ENCODE peak calls at places on chromosomes 7 and 10, in six cellular contexts. N is left lung; O is EL; Q is activated naive CD4-positive, alpha-beta T cell; C is SK-N-SH; K is NCI-H1694 treated with DMSO at 0.1 percent for 48 hours. H is an unnamed sample.

GRCh38 chr10:85204814-85205213 is 876.4 kb downstream of the CCSER2 start:
- DNase-seq in N (no peak), O (no peak), Q (no peak), C (no peak), K (no peak), H (no peak)

GRCh38 chr7:92057375-92057774 is 76.9 kb downstream of the CYP51A1 start:
- DNase-seq in N (no peak), O (no peak), Q (no peak), C (no peak), K (no peak), H (no peak)

GRCh38 chr7:156676263-156676662 is 35.7 kb downstream of the RNF32 start:
- DNase-seq in N (no peak), O (no peak), Q (no peak), C (no peak), K (no peak), H (no peak)

GRCh38 chr7:132084776-132085388 is 491.4 kb downstream of the PLXNA4 start:
- DNase-seq in N (no peak), O (peak), Q (no peak), C (no peak), K (no peak), H (no peak)

GRCh38 chr10:21172774-21173432 is 275.8 kb upstream of the NEBL start:
- DNase-seq in N (peak), O (no peak), Q (no peak), C (peak), K (no peak), H (no peak)

GRCh38 chr7:86814980-86815379 is 171.3 kb downstream of the GRM3 start:
- DNase-seq in N (no peak), O (peak), Q (no peak), C (peak), K (peak), H (peak)

GRCh38 chr7:84799131-84799530 is 387.7 kb downstream of the SEMA3D start:
- DNase-seq in N (no peak), O (no peak), Q (no peak), C (no peak), K (no peak), H (no peak)

GRCh38 chr7:151550601-151551286 is 31.0 kb upstream of the RHEB start:
- DNase-seq in N (no peak), O (peak), Q (no peak), C (no peak), K (no peak), H (no peak)

GRCh38 chr10:129854181-129854580 is 109.9 kb downstream of the EBF3 start:
- DNase-seq in N (no peak), O (no peak), Q (no peak), C (no peak), K (no peak), H (no peak)

GRCh38 chr10:122139226-122139625 is 131.9 kb upstream of the BTBD16 start:
- DNase-seq in N (no peak), O (no peak), Q (no peak), C (peak), K (no peak), H (no peak)

GRCh38 chr10:77524300-77524711 is 113.3 kb downstream of the KCNMA1 start:
- DNase-seq in N (no peak), O (peak), Q (no peak), C (no peak), K (no peak), H (peak)

GRCh38 chr10:96830511-96831199 is 1.4 kb upstream of the LCOR start:
- DNase-seq in N (no peak), O (peak), Q (peak), C (peak), K (peak), H (peak)

GRCh38 chr7:12229046-12229445 is 18.0 kb downstream of the TMEM106B start:
- DNase-seq in N (no peak), O (peak), Q (no peak), C (no peak), K (no peak), H (no peak)

GRCh38 chr10:117594722-117595121 is 52.2 kb downstream of the EMX2 start:
- DNase-seq in N (no peak), O (peak), Q (no peak), C (no peak), K (no peak), H (no peak)

GRCh38 chr7:141145630-141145982 is 71.7 kb downstream of the TMEM178B start:
- DNase-seq in N (no peak), O (peak), Q (no peak), C (peak), K (no peak), H (no peak)

GRCh38 chr10:31871266-31871887 is 57.3 kb downstream of the ARHGAP12 start:
- DNase-seq in N (no peak), O (no peak), Q (no peak), C (no peak), K (no peak), H (no peak)

GRCh38 chr10:110676016-110676415 is 31.9 kb downstream of the RBM20 start:
- DNase-seq in N (no peak), O (no peak), Q (no peak), C (no peak), K (no peak), H (no peak)

GRCh38 chr7:69800495-69800894 is 202.2 kb downstream of the AUTS2 start:
- DNase-seq in N (peak), O (no peak), Q (no peak), C (peak), K (no peak), H (no peak)

GRCh38 chr10:35355971-35356724 is 19.8 kb downstream of the CCNY start:
- DNase-seq in N (no peak), O (no peak), Q (no peak), C (no peak), K (no peak), H (no peak)

GRCh38 chr7:123057926-123058325 is 62.4 kb upstream of the TAS2R16 start:
- DNase-seq in N (no peak), O (no peak), Q (no peak), C (no peak), K (no peak), H (no peak)

GRCh38 chr7:149838992-149839408 is 825 bp downstream of the ZNF862 start:
- DNase-seq in N (no peak), O (peak), Q (no peak), C (peak), K (no peak), H (no peak)

GRCh38 chr7:4227105-4228010 is 454.7 kb upstream of the FOXK1 start:
- DNase-seq in N (no peak), O (no peak), Q (no peak), C (no peak), K (peak), H (peak)

GRCh38 chr7:19143930-19144574 is 1.2 kb downstream of the FERD3L start:
- DNase-seq in N (no peak), O (no peak), Q (no peak), C (peak), K (no peak), H (no peak)

GRCh38 chr7:103918928-103919868 is 70.3 kb downstream of the RELN start:
- DNase-seq in N (no peak), O (no peak), Q (no peak), C (no peak), K (no peak), H (no peak)

GRCh38 chr7:17495655-17496396 is 197.4 kb downstream of the AHR start:
- DNase-seq in N (no peak), O (no peak), Q (no peak), C (no peak), K (no peak), H (no peak)

GRCh38 chr7:95693551-95694333 is 78.6 kb upstream of the DYNC1I1 start:
- DNase-seq in N (no peak), O (no peak), Q (no peak), C (no peak), K (no peak), H (no peak)

GRCh38 chr10:52486840-52487611 is 172.9 kb downstream of the DKK1 start:
- DNase-seq in N (no peak), O (peak), Q (no peak), C (no peak), K (no peak), H (no peak)

GRCh38 chr10:6044060-6044459 is 18.1 kb downstream of the IL2RA start:
- DNase-seq in N (no peak), O (no peak), Q (no peak), C (no peak), K (no peak), H (no peak)

GRCh38 chr7:87784424-87784823 is 91.7 kb downstream of the SLC25A40 start:
- DNase-seq in N (no peak), O (peak), Q (no peak), C (no peak), K (no peak), H (no peak)

GRCh38 chr7:86643478-86644281 is at the start of gene GRM3:
- DNase-seq in N (no peak), O (no peak), Q (no peak), C (peak), K (no peak), H (peak)